ENCODE peak calls at places on chromosomes 7 and 10, in ten cellular contexts. H, U, O, F, L, N, J, Z, W and D are unnamed samples.

GRCh38 chr10:91590904-91591791 is 41.7 kb downstream of the PPP1R3C start:
- DNase-seq in H (no peak), U (peak), O (no peak), F (peak), L (no peak), N (no peak), J (peak), Z (peak), W (no peak), D (peak)

GRCh38 chr7:47128719-47129118 is 453.2 kb downstream of the TNS3 start:
- DNase-seq in H (no peak), U (no peak), O (no peak), F (no peak), L (no peak), N (no peak), J (no peak), Z (no peak), W (no peak), D (peak)

GRCh38 chr10:104127411-104127810 is 5.4 kb downstream of the SFR1 start:
- DNase-seq in H (no peak), U (peak), O (peak), F (peak), L (peak), N (no peak), J (no peak), Z (no peak), W (no peak), D (no peak)

GRCh38 chr10:74202356-74202755 is 51.3 kb downstream of the ADK start:
- DNase-seq in H (no peak), U (no peak), O (no peak), F (no peak), L (no peak), N (no peak), J (no peak), Z (peak), W (no peak), D (no peak)

GRCh38 chr7:96238976-96239766 is 82.7 kb downstream of the SLC25A13 start:
- DNase-seq in H (no peak), U (no peak), O (no peak), F (no peak), L (no peak), N (no peak), J (no peak), Z (peak), W (no peak), D (peak)

GRCh38 chr10:122267849-122268737 is 3.0 kb upstream of the BTBD16 start:
- DNase-seq in H (peak), U (peak), O (peak), F (peak), L (peak), N (no peak), J (peak), Z (peak), W (peak), D (peak)

GRCh38 chr7:74013539-74014272 is 14.3 kb upstream of the ELN start:
- DNase-seq in H (no peak), U (no peak), O (no peak), F (no peak), L (no peak), N (no peak), J (peak), Z (peak), W (no peak), D (no peak)

GRCh38 chr10:110216942-110217341 is 9.5 kb downstream of the MXI1 start:
- DNase-seq in H (no peak), U (no peak), O (no peak), F (no peak), L (no peak), N (no peak), J (no peak), Z (peak), W (no peak), D (peak)

GRCh38 chr10:124745678-124746077 is 1.5 kb upstream of the FAM53B start:
- DNase-seq in H (no peak), U (peak), O (no peak), F (peak), L (peak), N (no peak), J (no peak), Z (peak), W (no peak), D (peak)

GRCh38 chr7:17440831-17441230 is 142.4 kb downstream of the AHR start:
- DNase-seq in H (no peak), U (no peak), O (no peak), F (no peak), L (no peak), N (no peak), J (no peak), Z (no peak), W (no peak), D (no peak)

GRCh38 chr7:100221767-100222444 is 2.2 kb downstream of the PVRIG start:
- DNase-seq in H (no peak), U (no peak), O (no peak), F (no peak), L (no peak), N (no peak), J (no peak), Z (no peak), W (no peak), D (no peak)

GRCh38 chr10:107451047-107451446 is 286.5 kb upstream of the SORCS1 start:
- DNase-seq in H (no peak), U (no peak), O (no peak), F (no peak), L (no peak), N (no peak), J (no peak), Z (no peak), W (no peak), D (no peak)

GRCh38 chr10:15280462-15280861 is 90.6 kb downstream of the FAM171A1 start:
- DNase-seq in H (no peak), U (no peak), O (no peak), F (no peak), L (no peak), N (no peak), J (no peak), Z (peak), W (no peak), D (no peak)

GRCh38 chr7:1466524-1467271 is 7.4 kb upstream of the MICALL2 start:
- DNase-seq in H (peak), U (peak), O (peak), F (no peak), L (no peak), N (peak), J (peak), Z (peak), W (no peak), D (no peak)

GRCh38 chr7:158749396-158749795 is 44.8 kb upstream of the NCAPG2 start:
- DNase-seq in H (no peak), U (no peak), O (no peak), F (no peak), L (no peak), N (no peak), J (no peak), Z (no peak), W (no peak), D (no peak)

GRCh38 chr10:92801978-92802872 is 46.1 kb upstream of the EXOC6 start:
- DNase-seq in H (no peak), U (peak), O (peak), F (no peak), L (no peak), N (no peak), J (no peak), Z (no peak), W (no peak), D (no peak)

GRCh38 chr10:120085386-120085785 is 192.9 kb downstream of the SEC23IP start:
- DNase-seq in H (no peak), U (no peak), O (no peak), F (no peak), L (no peak), N (no peak), J (peak), Z (no peak), W (no peak), D (no peak)

GRCh38 chr7:27994639-27995038 is 186.0 kb downstream of the JAZF1 start:
- DNase-seq in H (no peak), U (peak), O (no peak), F (no peak), L (peak), N (no peak), J (no peak), Z (peak), W (no peak), D (no peak)

GRCh38 chr10:15137636-15138035 is 30.9 kb downstream of the NMT2 start:
- DNase-seq in H (no peak), U (no peak), O (no peak), F (no peak), L (no peak), N (no peak), J (no peak), Z (peak), W (no peak), D (peak)

GRCh38 chr10:63716174-63716573 is 195.0 kb downstream of the REEP3 start:
- DNase-seq in H (no peak), U (no peak), O (no peak), F (no peak), L (peak), N (no peak), J (no peak), Z (no peak), W (no peak), D (no peak)

GRCh38 chr7:27123477-27124053 is 7.0 kb downstream of the HOXA4 start:
- DNase-seq in H (no peak), U (no peak), O (peak), F (no peak), L (no peak), N (no peak), J (no peak), Z (no peak), W (no peak), D (no peak)

GRCh38 chr7:76069238-76069638 is 21.3 kb downstream of the MDH2 start:
- DNase-seq in H (no peak), U (peak), O (no peak), F (peak), L (peak), N (peak), J (peak), Z (peak), W (no peak), D (peak)

GRCh38 chr10:72331575-72332422 is 22.9 kb downstream of the DNAJB12 start:
- DNase-seq in H (peak), U (peak), O (peak), F (peak), L (peak), N (peak), J (peak), Z (peak), W (peak), D (peak)

GRCh38 chr10:15719899-15720634 is at the start of gene ITGA8:
- DNase-seq in H (peak), U (no peak), O (no peak), F (no peak), L (peak), N (peak), J (no peak), Z (peak), W (no peak), D (no peak)

GRCh38 chr10:73910764-73911552 is at the start of gene PLAU:
- DNase-seq in H (peak), U (peak), O (peak), F (no peak), L (peak), N (peak), J (peak), Z (no peak), W (peak), D (no peak)

GRCh38 chr10:118694848-118695247 is 59.9 kb downstream of the CACUL1 start:
- DNase-seq in H (no peak), U (no peak), O (no peak), F (no peak), L (no peak), N (no peak), J (no peak), Z (peak), W (no peak), D (peak)

GRCh38 chr7:742791-743190 is 15.7 kb upstream of the PRKAR1B start:
- DNase-seq in H (no peak), U (no peak), O (no peak), F (no peak), L (no peak), N (peak), J (no peak), Z (no peak), W (no peak), D (no peak)

GRCh38 chr10:11225935-11226334 is 208.3 kb downstream of the CELF2 start:
- DNase-seq in H (no peak), U (no peak), O (no peak), F (no peak), L (peak), N (no peak), J (no peak), Z (no peak), W (no peak), D (no peak)

GRCh38 chr7:99794585-99795502 is 10.9 kb upstream of the CYP3A4 start:
- DNase-seq in H (no peak), U (no peak), O (no peak), F (peak), L (no peak), N (no peak), J (peak), Z (no peak), W (no peak), D (peak)